ENCODE peak calls at places on chromosomes 1 and 21, in five cellular contexts. H, I, C, L and U are unnamed samples.

GRCh38 chr1:109423498-109423897 is 2.8 kb downstream of the PSMA5 start:
- DNase-seq in H (no peak), I (no peak), C (no peak), L (no peak), U (no peak)

GRCh38 chr1:37325010-37325409 is 149.4 kb upstream of the ZC3H12A start:
- DNase-seq in H (no peak), I (no peak), C (no peak), L (no peak), U (no peak)

GRCh38 chr1:153957744-153958110 is 685 bp downstream of the CRTC2 start:
- DNase-seq in H (no peak), I (no peak), C (no peak), L (no peak), U (no peak)

GRCh38 chr1:64984737-64985136 is 18.4 kb upstream of the JAK1 start:
- DNase-seq in H (no peak), I (no peak), C (no peak), L (no peak), U (no peak)

GRCh38 chr1:20448626-20449215 is 37.3 kb downstream of the CAMK2N1 start:
- DNase-seq in H (no peak), I (no peak), C (no peak), L (no peak), U (no peak)

GRCh38 chr1:209674957-209675566 is at the start of gene G0S2:
- DNase-seq in H (peak; percentile 63), I (no peak), C (no peak), L (peak; percentile 71), U (peak; percentile 29)

GRCh38 chr1:107936498-107937481 is 28.2 kb downstream of the VAV3 start:
- DNase-seq in H (peak; percentile 22), I (no peak), C (no peak), L (peak; percentile 48), U (no peak)

GRCh38 chr1:25795227-25795626 is 4.8 kb upstream of the SELENON start:
- DNase-seq in H (no peak), I (no peak), C (no peak), L (no peak), U (no peak)

GRCh38 chr1:31374511-31375196 is 1.8 kb upstream of the FABP3 start:
- DNase-seq in H (no peak), I (no peak), C (no peak), L (no peak), U (no peak)

GRCh38 chr1:54490361-54491248 is 57.4 kb upstream of the ACOT11 start:
- DNase-seq in H (peak; percentile 80), I (no peak), C (no peak), L (peak; percentile 86), U (no peak)

GRCh38 chr1:210264521-210265380 is 32.2 kb downstream of the SERTAD4 start:
- DNase-seq in H (no peak), I (no peak), C (no peak), L (no peak), U (no peak)

GRCh38 chr21:21463456-21463855 is 465.2 kb downstream of the NCAM2 start:
- DNase-seq in H (no peak), I (no peak), C (no peak), L (no peak), U (no peak)

GRCh38 chr1:7265771-7266371 is 480.6 kb downstream of the CAMTA1 start:
- DNase-seq in H (no peak), I (no peak), C (peak; percentile 79), L (peak; percentile 28), U (no peak)

GRCh38 chr1:39105061-39105840 is 79.1 kb downstream of the NDUFS5 start:
- DNase-seq in H (peak; percentile 70), I (no peak), C (no peak), L (peak; percentile 67), U (peak; percentile 91)

GRCh38 chr1:202205523-202206190 is 12.1 kb downstream of the LGR6 start:
- DNase-seq in H (peak; percentile 71), I (no peak), C (no peak), L (peak; percentile 73), U (no peak)

GRCh38 chr1:70083519-70083918 is 121.9 kb downstream of the LRRC40 start:
- DNase-seq in H (no peak), I (no peak), C (no peak), L (no peak), U (no peak)

GRCh38 chr1:227765261-227766014 is 30.2 kb downstream of the SNAP47 start:
- DNase-seq in H (no peak), I (no peak), C (no peak), L (no peak), U (no peak)

GRCh38 chr1:9182784-9183257 is 51.8 kb upstream of the H6PD start:
- DNase-seq in H (no peak), I (no peak), C (no peak), L (peak; percentile 58), U (no peak)

GRCh38 chr1:108560143-108560429 is 186 bp downstream of the EEIG2 start:
- DNase-seq in H (no peak), I (no peak), C (no peak), L (no peak), U (no peak)

GRCh38 chr1:39538531-39539251 is 37.9 kb downstream of the PABPC4 start:
- DNase-seq in H (no peak), I (no peak), C (no peak), L (no peak), U (no peak)

GRCh38 chr1:75131593-75132420 is 2.4 kb upstream of the LHX8 start:
- DNase-seq in H (no peak), I (no peak), C (no peak), L (peak; percentile 55), U (no peak)

GRCh38 chr1:198435044-198435443 is 105.4 kb downstream of the ATP6V1G3 start:
- DNase-seq in H (no peak), I (no peak), C (no peak), L (no peak), U (no peak)

GRCh38 chr1:41381691-41382530 is 20.7 kb downstream of the FOXO6 start:
- DNase-seq in H (peak; percentile 44), I (no peak), C (no peak), L (no peak), U (no peak)

DNA sequence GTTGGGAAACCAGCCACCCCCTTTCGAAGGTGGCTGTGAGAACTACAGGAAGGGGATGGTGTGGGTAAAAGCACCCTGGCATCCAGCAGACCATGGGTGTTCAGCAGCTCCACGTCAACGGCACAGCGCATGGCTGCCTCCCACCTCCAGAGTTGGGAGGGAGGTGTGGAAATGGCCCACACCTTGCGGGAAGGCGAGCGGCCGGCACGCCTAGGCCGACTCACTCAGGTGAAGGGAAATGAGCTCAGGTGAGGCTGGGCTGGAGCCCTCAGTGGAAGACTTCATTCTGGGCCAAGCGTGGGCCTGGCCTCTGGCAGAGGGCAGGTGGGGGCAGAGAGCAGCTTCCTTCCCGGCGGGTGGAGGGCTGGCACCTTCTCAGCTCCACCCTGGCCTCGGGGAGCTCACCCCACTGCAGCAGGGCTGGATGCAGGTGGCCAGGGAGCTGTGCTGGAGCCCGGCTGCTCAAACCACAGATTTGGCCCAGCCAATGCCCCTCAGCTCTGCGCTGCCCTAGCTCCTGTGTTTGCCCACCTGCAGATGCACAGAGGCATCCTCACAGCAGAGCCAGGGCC is 24.8 kb upstream of the ALDH4A1 start:
- DNase-seq in H (no peak), I (no peak), C (no peak), L (no peak), U (no peak)
- TF ChIP-seq CREB1 in H (no peak), I (no peak), C (no peak), L (no peak), U (no peak)

DNA sequence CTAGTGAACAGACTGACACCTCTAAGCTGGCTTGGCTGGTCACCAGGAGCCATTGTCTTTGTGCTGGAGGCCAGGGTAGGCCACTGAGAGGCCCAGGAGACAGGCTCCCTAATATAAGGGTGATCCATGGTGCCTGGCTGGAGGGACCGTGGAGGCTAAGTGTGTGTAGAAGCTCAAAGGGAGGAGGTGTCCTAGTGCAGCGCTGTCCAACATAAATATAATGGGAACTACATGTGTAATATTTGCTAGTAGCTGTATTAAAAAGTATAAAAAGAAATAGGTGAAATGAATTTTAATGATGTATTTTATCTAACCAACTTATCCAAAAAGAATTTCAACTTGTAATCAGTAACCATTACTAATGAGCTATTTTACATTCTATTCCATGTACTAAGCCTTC is 35.0 kb downstream of the SOX13 start:
- DNase-seq in H (no peak), I (no peak), C (no peak), L (no peak), U (no peak)
- TF ChIP-seq SP1 in H (no peak), I (no peak), C (no peak), L (no peak), U (no peak)

GRCh38 chr1:220750126-220750525 is 2.0 kb downstream of the MTARC2 start:
- DNase-seq in H (no peak), I (no peak), C (no peak), L (no peak), U (no peak)
- TF ChIP-seq CREB1 in H (no peak), I (no peak), C (no peak), L (no peak), U (no peak)

DNA sequence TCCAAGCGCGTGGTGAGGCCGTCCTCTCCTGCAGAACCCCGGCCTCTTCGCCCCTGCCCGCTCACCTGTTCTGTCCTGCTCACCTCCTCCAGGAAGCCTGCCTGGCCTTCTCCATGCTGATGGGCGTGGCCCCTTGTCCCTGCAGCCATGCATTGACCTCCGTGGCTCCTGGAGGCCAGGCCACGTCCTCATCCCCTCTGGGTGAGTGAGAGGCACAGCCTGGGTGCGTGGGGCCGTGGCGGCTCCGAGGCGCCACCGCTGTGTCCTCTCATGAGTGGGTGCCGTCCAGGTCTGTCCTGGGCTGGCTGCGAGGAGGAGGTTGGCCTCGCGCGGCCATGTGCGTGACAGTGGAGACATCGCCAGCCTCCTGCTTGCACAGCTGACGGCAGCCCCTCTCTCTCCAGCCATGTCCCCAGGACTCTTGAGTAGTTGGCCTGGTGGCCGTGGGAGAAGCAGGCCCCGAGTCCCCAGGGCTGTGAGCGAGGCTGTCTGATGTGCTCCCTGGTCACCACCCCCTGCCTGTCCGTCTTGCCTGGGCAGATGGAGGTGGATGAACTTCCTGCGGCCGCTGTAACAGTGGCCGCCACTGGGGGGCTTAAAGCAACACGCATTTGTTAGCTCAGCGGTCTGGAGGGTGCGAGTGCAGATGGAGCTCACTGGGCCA is 58.1 kb downstream of the PRKCZ start:
- DNase-seq in H (peak; percentile 81), I (no peak), C (peak; percentile 40), L (peak; percentile 82), U (peak; percentile 83)
- TF ChIP-seq SP1 in H (no peak), I (no peak), C (no peak), L (no peak), U (no peak)